ENCODE peak calls at places on chromosomes 11 and 22, in six cellular contexts. One of them, this sample, is unnamed.

GRCh38 chr11:122207921-122208764 is 92.1 kb upstream of the BLID start:
- DNase-seq in AG09309: peak
- DNase-seq in stomach: no peak
- DNase-seq in Peyer's patch: no peak
- DNase-seq in neural crest cell: no peak
- DNase-seq in Calu3: no peak
- DNase-seq in this sample: no peak

GRCh38 chr11:5092821-5093585 is 23.6 kb downstream of the OR52E1 start:
- DNase-seq in AG09309: no peak
- DNase-seq in stomach: no peak
- DNase-seq in Peyer's patch: no peak
- DNase-seq in neural crest cell: no peak
- DNase-seq in Calu3: no peak
- DNase-seq in this sample: no peak

GRCh38 chr11:70854891-70855556 is 397.4 kb downstream of the SHANK2 start:
- DNase-seq in AG09309: no peak
- DNase-seq in stomach: no peak
- DNase-seq in Peyer's patch: no peak
- DNase-seq in neural crest cell: no peak
- DNase-seq in Calu3: no peak
- DNase-seq in this sample: no peak

GRCh38 chr22:46063861-46064235 is 86.5 kb upstream of the PPARA start:
- DNase-seq in AG09309: no peak
- DNase-seq in stomach: peak
- DNase-seq in Peyer's patch: no peak
- DNase-seq in neural crest cell: no peak
- DNase-seq in Calu3: no peak
- DNase-seq in this sample: peak

GRCh38 chr11:120775986-120776682 is 247.8 kb upstream of the TBCEL start:
- DNase-seq in AG09309: no peak
- DNase-seq in stomach: no peak
- DNase-seq in Peyer's patch: no peak
- DNase-seq in neural crest cell: no peak
- DNase-seq in Calu3: no peak
- DNase-seq in this sample: no peak

GRCh38 chr11:119683783-119684182 is 45.2 kb downstream of the NECTIN1 start:
- DNase-seq in AG09309: no peak
- DNase-seq in stomach: peak
- DNase-seq in Peyer's patch: no peak
- DNase-seq in neural crest cell: no peak
- DNase-seq in Calu3: peak
- DNase-seq in this sample: no peak

GRCh38 chr11:65850217-65851082 is 7.5 kb downstream of the CFL1 start:
- DNase-seq in AG09309: no peak
- DNase-seq in stomach: no peak
- DNase-seq in Peyer's patch: no peak
- DNase-seq in neural crest cell: no peak
- DNase-seq in Calu3: no peak
- DNase-seq in this sample: no peak

GRCh38 chr11:122138759-122139594 is 23.0 kb upstream of the BLID start:
- DNase-seq in AG09309: no peak
- DNase-seq in stomach: no peak
- DNase-seq in Peyer's patch: no peak
- DNase-seq in neural crest cell: no peak
- DNase-seq in Calu3: no peak
- DNase-seq in this sample: no peak

GRCh38 chr22:18078329-18079041 is 695 bp downstream of the PEX26 start:
- DNase-seq in AG09309: no peak
- DNase-seq in stomach: peak
- DNase-seq in Peyer's patch: peak
- DNase-seq in neural crest cell: no peak
- DNase-seq in Calu3: peak
- DNase-seq in this sample: no peak

GRCh38 chr11:120773501-120774031 is 250.3 kb upstream of the TBCEL start:
- DNase-seq in AG09309: peak
- DNase-seq in stomach: no peak
- DNase-seq in Peyer's patch: no peak
- DNase-seq in neural crest cell: no peak
- DNase-seq in Calu3: no peak
- DNase-seq in this sample: no peak

GRCh38 chr22:49929553-49929979 is 11.1 kb downstream of the CRELD2 start:
- DNase-seq in AG09309: no peak
- DNase-seq in stomach: peak
- DNase-seq in Peyer's patch: peak
- DNase-seq in neural crest cell: peak
- DNase-seq in Calu3: peak
- DNase-seq in this sample: no peak

GRCh38 chr11:12362857-12363256 is 14.5 kb upstream of the PARVA start:
- DNase-seq in AG09309: no peak
- DNase-seq in stomach: no peak
- DNase-seq in Peyer's patch: no peak
- DNase-seq in neural crest cell: no peak
- DNase-seq in Calu3: no peak
- DNase-seq in this sample: no peak

GRCh38 chr22:41873391-41873790 is 40.5 kb downstream of the SREBF2 start:
- DNase-seq in AG09309: no peak
- DNase-seq in stomach: no peak
- DNase-seq in Peyer's patch: no peak
- DNase-seq in neural crest cell: no peak
- DNase-seq in Calu3: no peak
- DNase-seq in this sample: no peak

GRCh38 chr22:31867386-31868153 is 76.8 kb upstream of the YWHAH start:
- DNase-seq in AG09309: no peak
- DNase-seq in stomach: no peak
- DNase-seq in Peyer's patch: no peak
- DNase-seq in neural crest cell: no peak
- DNase-seq in Calu3: no peak
- DNase-seq in this sample: no peak

GRCh38 chr22:45446216-45446615 is 32.7 kb downstream of the RIBC2 start:
- DNase-seq in AG09309: no peak
- DNase-seq in stomach: no peak
- DNase-seq in Peyer's patch: no peak
- DNase-seq in neural crest cell: no peak
- DNase-seq in Calu3: no peak
- DNase-seq in this sample: no peak

GRCh38 chr22:36760716-36761115 is 15.2 kb downstream of the IFT27 start:
- DNase-seq in AG09309: no peak
- DNase-seq in stomach: no peak
- DNase-seq in Peyer's patch: no peak
- DNase-seq in neural crest cell: no peak
- DNase-seq in Calu3: no peak
- DNase-seq in this sample: peak

GRCh38 chr11:110951609-110952008 is 239.4 kb upstream of the ARHGAP20 start:
- DNase-seq in AG09309: no peak
- DNase-seq in stomach: no peak
- DNase-seq in Peyer's patch: no peak
- DNase-seq in neural crest cell: no peak
- DNase-seq in Calu3: no peak
- DNase-seq in this sample: no peak

GRCh38 chr22:37229805-37230672 is 14.0 kb downstream of the RAC2 start:
- DNase-seq in AG09309: peak
- DNase-seq in stomach: peak
- DNase-seq in Peyer's patch: peak
- DNase-seq in neural crest cell: no peak
- DNase-seq in Calu3: no peak
- DNase-seq in this sample: peak

GRCh38 chr11:40125054-40125453 is 1334.4 kb downstream of the LRRC4C start:
- DNase-seq in AG09309: no peak
- DNase-seq in stomach: no peak
- DNase-seq in Peyer's patch: no peak
- DNase-seq in neural crest cell: no peak
- DNase-seq in Calu3: no peak
- DNase-seq in this sample: no peak

DNA sequence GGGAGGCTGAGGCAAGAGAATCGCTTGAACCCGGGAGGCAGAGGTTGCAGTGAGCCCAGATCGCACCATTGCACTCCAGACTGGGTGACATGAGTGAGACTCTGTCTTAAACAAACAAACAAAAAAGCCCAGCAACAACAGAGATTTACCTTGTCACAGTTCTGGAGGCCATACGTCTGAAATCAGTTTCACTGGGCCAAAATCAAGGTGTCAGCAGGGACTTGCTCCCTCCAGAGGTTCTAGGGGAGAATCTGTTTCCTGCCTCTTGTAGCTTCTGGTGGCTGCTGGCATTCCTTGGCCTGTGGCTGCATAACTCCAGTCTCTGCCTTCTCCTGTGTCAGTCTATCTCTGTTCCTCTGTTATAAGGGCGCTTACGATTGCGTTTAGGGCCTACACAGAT is 1.5 kb downstream of the DDX10 start:
- DNase-seq in AG09309: no peak
- DNase-seq in stomach: no peak
- DNase-seq in Peyer's patch: no peak
- DNase-seq in neural crest cell: no peak
- DNase-seq in Calu3: no peak
- DNase-seq in this sample: no peak
- TF ChIP-seq CTCF in AG09309: no peak
- TF ChIP-seq CTCF in stomach: no peak
- TF ChIP-seq CTCF in Peyer's patch: no peak
- TF ChIP-seq CTCF in neural crest cell: no peak
- TF ChIP-seq CTCF in Calu3: no peak
- TF ChIP-seq CTCF in this sample: peak

GRCh38 chr22:48663297-48663696 is 1164.4 kb downstream of the BRD1 start:
- DNase-seq in AG09309: no peak
- DNase-seq in stomach: no peak
- DNase-seq in Peyer's patch: no peak
- DNase-seq in neural crest cell: no peak
- DNase-seq in Calu3: no peak
- DNase-seq in this sample: no peak
- TF ChIP-seq CTCF in AG09309: no peak
- TF ChIP-seq CTCF in stomach: no peak
- TF ChIP-seq CTCF in Peyer's patch: no peak
- TF ChIP-seq CTCF in neural crest cell: peak
- TF ChIP-seq CTCF in Calu3: peak
- TF ChIP-seq CTCF in this sample: peak

GRCh38 chr11:35799655-35800054 is 137.1 kb downstream of the TRIM44 start:
- DNase-seq in AG09309: no peak
- DNase-seq in stomach: no peak
- DNase-seq in Peyer's patch: no peak
- DNase-seq in neural crest cell: no peak
- DNase-seq in Calu3: no peak
- DNase-seq in this sample: no peak
- TF ChIP-seq CTCF in AG09309: no peak
- TF ChIP-seq CTCF in stomach: no peak
- TF ChIP-seq CTCF in Peyer's patch: no peak
- TF ChIP-seq CTCF in neural crest cell: peak
- TF ChIP-seq CTCF in Calu3: no peak
- TF ChIP-seq CTCF in this sample: peak

GRCh38 chr11:116077092-116077491 is 572.9 kb upstream of the CADM1 start:
- DNase-seq in AG09309: no peak
- DNase-seq in stomach: no peak
- DNase-seq in Peyer's patch: no peak
- DNase-seq in neural crest cell: no peak
- DNase-seq in Calu3: no peak
- DNase-seq in this sample: no peak

GRCh38 chr11:116073854-116074837 is 569.9 kb upstream of the CADM1 start:
- DNase-seq in AG09309: no peak
- DNase-seq in stomach: no peak
- DNase-seq in Peyer's patch: no peak
- DNase-seq in neural crest cell: peak
- DNase-seq in Calu3: no peak
- DNase-seq in this sample: no peak

GRCh38 chr11:116079580-116079979 is 575.4 kb upstream of the CADM1 start:
- DNase-seq in AG09309: no peak
- DNase-seq in stomach: no peak
- DNase-seq in Peyer's patch: no peak
- DNase-seq in neural crest cell: no peak
- DNase-seq in Calu3: no peak
- DNase-seq in this sample: no peak

GRCh38 chr11:116082256-116082655 is 578.0 kb upstream of the CADM1 start:
- DNase-seq in AG09309: no peak
- DNase-seq in stomach: no peak
- DNase-seq in Peyer's patch: no peak
- DNase-seq in neural crest cell: no peak
- DNase-seq in Calu3: no peak
- DNase-seq in this sample: no peak

DNA sequence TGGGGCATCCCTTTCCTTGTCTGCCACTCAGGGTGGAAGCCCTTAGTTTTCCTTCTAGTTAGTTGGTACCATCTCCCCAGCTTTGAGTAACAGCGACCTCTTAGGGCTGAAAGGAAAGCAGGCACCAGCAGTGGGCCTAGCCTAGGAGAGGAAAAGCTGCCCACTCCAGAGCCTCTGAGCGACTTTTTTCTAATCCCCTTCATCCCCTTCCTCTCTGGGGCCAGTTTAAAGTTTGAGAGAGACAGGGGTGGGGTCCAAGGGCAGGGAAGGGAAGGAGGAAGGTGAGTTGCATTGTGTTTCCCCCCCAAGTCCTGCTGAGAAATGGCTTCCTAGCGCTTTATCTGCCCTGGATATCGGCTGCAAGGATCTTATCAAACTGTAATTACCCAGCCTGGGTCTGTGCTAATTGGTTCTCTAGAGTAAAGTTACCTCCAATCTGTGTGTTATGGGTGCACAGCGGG is 573.9 kb upstream of the CADM1 start:
- DNase-seq in AG09309: no peak
- DNase-seq in stomach: no peak
- DNase-seq in Peyer's patch: no peak
- DNase-seq in neural crest cell: peak
- DNase-seq in Calu3: no peak
- DNase-seq in this sample: no peak
- TF ChIP-seq CTCF in AG09309: peak
- TF ChIP-seq CTCF in stomach: no peak
- TF ChIP-seq CTCF in Peyer's patch: no peak
- TF ChIP-seq CTCF in neural crest cell: peak
- TF ChIP-seq CTCF in Calu3: no peak
- TF ChIP-seq CTCF in this sample: peak

This sample was measured in chondrocyte.